ENCODE peak calls at places on chromosomes 4 and X, in five cellular contexts. Z is transverse colon, K is mesendoderm, T is WERI-Rb-1, P is HCT116. F is an unnamed sample.

GRCh38 chr4:53541577-53542206 is 49.6 kb downstream of the LNX1 start:
- DNase-seq in T (no peak), Z (no peak), K (no peak), P (no peak), F (no peak)

GRCh38 chr4:45550766-45551366 is 573.0 kb downstream of the GABRG1 start:
- DNase-seq in T (no peak), K (no peak), P (no peak), Z (no peak), F (no peak)

GRCh38 chr4:95572304-95572991 is 23.7 kb upstream of the UNC5C start:
- DNase-seq in K (peak), Z (peak), P (no peak), T (no peak), F (peak)

GRCh38 chr4:150167054-150167453 is 88.8 kb downstream of the DCLK2 start:
- DNase-seq in K (no peak), P (no peak), T (no peak), Z (no peak), F (no peak)

GRCh38 chrX:46953597-46953996 is 41.4 kb downstream of the JADE3 start:
- DNase-seq in K (peak), Z (no peak), T (no peak), P (no peak), F (no peak)

GRCh38 chr4:13920111-13920875 is 292.8 kb upstream of the BOD1L1 start:
- DNase-seq in T (no peak), Z (no peak), P (no peak), K (no peak), F (no peak)

GRCh38 chr4:30744386-30744785 is 24.2 kb downstream of the PCDH7 start:
- DNase-seq in T (no peak), Z (no peak), P (no peak), K (no peak), F (no peak)

GRCh38 chrX:15864629-15865028 is 10.0 kb upstream of the AP1S2 start:
- DNase-seq in K (no peak), Z (no peak), T (no peak), P (no peak), F (no peak)

GRCh38 chr4:79514637-79515320 is 106.8 kb upstream of the GK2 start:
- DNase-seq in T (no peak), P (no peak), Z (no peak), K (no peak), F (no peak)

GRCh38 chrX:44344194-44344593 is 722 bp upstream of the EFHC2 start:
- DNase-seq in P (no peak), Z (peak), T (no peak), K (peak), F (peak)

GRCh38 chrX:48497871-48498270 is 10.9 kb upstream of the PORCN start:
- DNase-seq in Z (no peak), K (no peak), P (no peak), T (no peak), F (no peak)

GRCh38 chr4:143441678-143442077 is 71.8 kb upstream of the SMARCA5 start:
- DNase-seq in P (no peak), K (peak), Z (no peak), T (no peak), F (no peak)
- H3K4me3 ChIP-seq in P (no peak), K (no peak), Z (no peak), T (no peak), F (no peak)

GRCh38 chr4:42562016-42562415 is 94.9 kb downstream of the ATP8A1 start:
- DNase-seq in P (no peak), Z (no peak), T (no peak), K (no peak), F (no peak)
- H3K4me3 ChIP-seq in P (no peak), Z (no peak), T (no peak), K (no peak), F (no peak)

DNA sequence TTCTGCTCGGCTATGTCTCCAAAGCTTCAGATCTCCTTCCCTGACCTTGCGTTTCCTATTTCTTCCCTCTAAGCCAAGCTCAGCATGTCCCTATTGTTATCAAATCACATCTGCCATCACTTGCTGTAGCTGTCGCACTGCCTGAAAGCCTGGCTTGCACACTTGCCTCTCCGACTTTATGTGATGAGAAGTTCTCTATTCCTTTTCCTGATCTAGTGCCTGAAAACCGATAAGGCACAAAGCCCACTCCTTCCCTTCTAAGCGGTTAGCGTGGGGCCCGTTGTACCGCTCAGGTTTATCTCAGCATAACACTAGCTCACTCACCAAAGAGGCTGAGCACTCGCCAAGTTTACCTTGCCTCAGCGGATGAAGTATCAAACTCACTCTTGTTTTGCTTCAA is 816 bp downstream of the NMU start:
- DNase-seq in Z (no peak), K (peak), P (no peak), T (no peak), F (no peak)
- H3K4me3 ChIP-seq in Z (no peak), K (peak), P (peak), T (peak), F (no peak)

GRCh38 chr4:181594188-181594587 is 649.0 kb upstream of the TENM3 start:
- DNase-seq in T (no peak), P (no peak), Z (no peak), K (no peak), F (no peak)
- H3K4me3 ChIP-seq in T (no peak), P (no peak), Z (no peak), K (no peak), F (no peak)

DNA sequence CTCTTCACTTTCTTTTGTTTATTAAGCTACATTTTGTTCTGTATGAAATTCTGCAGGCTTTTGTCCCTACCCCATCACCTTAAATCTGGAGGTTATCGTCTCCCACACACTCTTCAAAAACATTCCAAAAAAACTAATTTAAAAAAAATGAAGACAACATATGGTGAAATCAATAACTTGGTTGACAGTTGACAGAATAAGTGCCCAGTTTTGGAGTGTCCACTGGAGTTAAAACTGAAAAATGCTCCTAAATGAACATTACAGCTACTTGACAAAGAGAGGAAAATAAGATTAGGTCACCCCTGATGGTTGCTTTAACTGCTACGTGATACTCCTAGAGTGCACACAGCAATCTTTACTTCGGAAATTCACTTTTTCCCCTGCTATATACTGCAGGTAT is 618 bp upstream of the ZNF827 start:
- DNase-seq in P (no peak), T (no peak), Z (no peak), K (no peak), F (no peak)
- H3K4me3 ChIP-seq in P (peak), T (peak), Z (no peak), K (no peak), F (no peak)

GRCh38 chr4:85362550-85362949 is 112.4 kb upstream of the ARHGAP24 start:
- DNase-seq in K (no peak), T (no peak), Z (no peak), P (no peak), F (no peak)
- H3K4me3 ChIP-seq in K (no peak), T (no peak), Z (no peak), P (no peak), F (no peak)